ENCODE peak calls at places on chromosomes 11 and 22, in six cellular contexts. Z is WTC11, Y is H1, X is GM12878, H is K562, I is HepG2. M is an unnamed sample.
A peak's percentile ranks its signal among the peaks of the same experiment; 100 is the strongest.

GRCh38 chr11:62902932-62903331 is 18.2 kb downstream of the CHRM1 start:
- DNase-seq in I (no peak), Y (no peak), Z (no peak), H (no peak), X (no peak), M (no peak)

GRCh38 chr11:59544869-59545178 is 33.5 kb downstream of the OR4D9 start:
- DNase-seq in H (no peak), Y (no peak), Z (no peak), I (no peak), X (no peak), M (no peak)

GRCh38 chr11:35073691-35074382 is 65.1 kb upstream of the CD44 start:
- DNase-seq in Y (no peak), H (no peak), I (no peak), X (no peak), Z (no peak), M (no peak)

GRCh38 chr11:128757886-128758612 is 64.2 kb downstream of the FLI1 start:
- DNase-seq in Y (no peak), X (peak; percentile 84), Z (no peak), H (no peak), I (no peak), M (no peak)

GRCh38 chr11:88174627-88175003 is 628 bp downstream of the RAB38 start:
- DNase-seq in Z (peak; percentile 40), I (no peak), H (no peak), X (no peak), Y (no peak), M (peak; percentile 45)

GRCh38 chr11:47552581-47553416 is at the start of gene CELF1:
- DNase-seq in H (peak; percentile 88), I (peak; percentile 77), Z (peak; percentile 92), X (peak; percentile 50), Y (peak; percentile 91), M (peak; percentile 63)

GRCh38 chr22:45341503-45341902 is 31.8 kb downstream of the FAM118A start:
- DNase-seq in Z (no peak), X (no peak), I (no peak), Y (no peak), H (no peak), M (no peak)

GRCh38 chr11:77082838-77083552 is 16.2 kb downstream of the CAPN5 start:
- DNase-seq in H (no peak), Z (peak; percentile 10), Y (no peak), I (no peak), X (no peak), M (no peak)

GRCh38 chr22:38413085-38414008 is 41.7 kb downstream of the KCNJ4 start:
- DNase-seq in X (no peak), H (no peak), I (no peak), Y (peak; percentile 44), Z (peak; percentile 11), M (no peak)

GRCh38 chr22:32622004-32622761 is 147.6 kb downstream of the FBXO7 start:
- DNase-seq in I (peak; percentile 89), Y (peak; percentile 50), X (no peak), Z (peak; percentile 64), H (no peak), M (no peak)

GRCh38 chr11:119207300-119207570 is 1.1 kb downstream of the CBL start:
- DNase-seq in X (no peak), H (no peak), Z (no peak), Y (no peak), I (no peak), M (no peak)

GRCh38 chr11:27423125-27423524 is 49.5 kb downstream of the LGR4 start:
- DNase-seq in Z (no peak), H (no peak), Y (no peak), X (no peak), I (no peak), M (no peak)

GRCh38 chr22:36155702-36156101 is 4.9 kb downstream of the APOL3 start:
- DNase-seq in H (no peak), X (no peak), Y (no peak), I (peak; percentile 35), Z (no peak), M (no peak)

GRCh38 chr11:30553521-30554110 is 32.5 kb downstream of the MPPED2 start:
- DNase-seq in Z (no peak), H (no peak), Y (no peak), X (no peak), I (no peak), M (no peak)

GRCh38 chr11:47269829-47270305 is at the start of gene MADD:
- DNase-seq in Z (peak; percentile 68), H (peak; percentile 97), I (peak; percentile 65), X (peak; percentile 55), Y (no peak), M (peak; percentile 55)

GRCh38 chr11:104637652-104638170 is 260.5 kb downstream of the CASP12 start:
- DNase-seq in I (no peak), Z (no peak), H (no peak), X (no peak), Y (no peak), M (no peak)

GRCh38 chr11:116729501-116730240 is 43.1 kb downstream of the BUD13 start:
- DNase-seq in Y (no peak), I (no peak), Z (no peak), H (no peak), X (no peak), M (no peak)

GRCh38 chr22:36374603-36375024 is 13.2 kb downstream of the MYH9 start:
- DNase-seq in X (no peak), H (no peak), I (no peak), Z (no peak), Y (no peak), M (peak; percentile 80)

GRCh38 chr11:95182397-95182796 is 48.6 kb downstream of the SESN3 start:
- DNase-seq in Z (no peak), H (no peak), Y (no peak), X (no peak), I (no peak), M (no peak)

GRCh38 chr22:27456696-27457503 is 344.7 kb downstream of the MN1 start:
- DNase-seq in I (no peak), Y (no peak), Z (no peak), X (no peak), H (no peak), M (no peak)

GRCh38 chr11:21426931-21427330 is 757.5 kb downstream of the NELL1 start:
- DNase-seq in I (no peak), Z (no peak), H (no peak), X (no peak), Y (no peak), M (no peak)

GRCh38 chr11:129790131-129790530 is 25.5 kb upstream of the TMEM45B start:
- DNase-seq in X (no peak), Y (no peak), I (no peak), H (no peak), Z (no peak), M (no peak)

GRCh38 chr11:118602331-118602730 is 5.1 kb upstream of the PHLDB1 start:
- DNase-seq in X (no peak), Y (no peak), Z (no peak), H (no peak), I (no peak), M (no peak)

GRCh38 chr11:83866655-83867054 is 580.5 kb upstream of the CCDC90B start:
- DNase-seq in I (no peak), Z (no peak), Y (no peak), X (no peak), H (no peak), M (no peak)

GRCh38 chr11:75782540-75783263 is 14.1 kb downstream of the DGAT2 start:
- DNase-seq in Y (no peak), I (peak; percentile 92), H (no peak), X (no peak), Z (no peak), M (no peak)

GRCh38 chr11:75781831-75782230 is 13.3 kb downstream of the DGAT2 start:
- DNase-seq in Z (no peak), X (no peak), H (no peak), I (no peak), Y (no peak), M (no peak)

GRCh38 chr11:75780888-75781287 is 12.3 kb downstream of the DGAT2 start:
- DNase-seq in Z (no peak), I (no peak), X (no peak), Y (no peak), H (no peak), M (no peak)

GRCh38 chr11:75779960-75780359 is 11.4 kb downstream of the DGAT2 start:
- DNase-seq in I (no peak), Z (no peak), H (no peak), Y (no peak), X (no peak), M (no peak)

GRCh38 chr11:75781296-75781695 is 12.7 kb downstream of the DGAT2 start:
- DNase-seq in Y (no peak), X (no peak), Z (no peak), I (no peak), H (no peak), M (no peak)
- TF ChIP-seq ATF3 in Y (no peak), X (no peak), Z (no peak), I (no peak), H (no peak), M (no peak)

DNA sequence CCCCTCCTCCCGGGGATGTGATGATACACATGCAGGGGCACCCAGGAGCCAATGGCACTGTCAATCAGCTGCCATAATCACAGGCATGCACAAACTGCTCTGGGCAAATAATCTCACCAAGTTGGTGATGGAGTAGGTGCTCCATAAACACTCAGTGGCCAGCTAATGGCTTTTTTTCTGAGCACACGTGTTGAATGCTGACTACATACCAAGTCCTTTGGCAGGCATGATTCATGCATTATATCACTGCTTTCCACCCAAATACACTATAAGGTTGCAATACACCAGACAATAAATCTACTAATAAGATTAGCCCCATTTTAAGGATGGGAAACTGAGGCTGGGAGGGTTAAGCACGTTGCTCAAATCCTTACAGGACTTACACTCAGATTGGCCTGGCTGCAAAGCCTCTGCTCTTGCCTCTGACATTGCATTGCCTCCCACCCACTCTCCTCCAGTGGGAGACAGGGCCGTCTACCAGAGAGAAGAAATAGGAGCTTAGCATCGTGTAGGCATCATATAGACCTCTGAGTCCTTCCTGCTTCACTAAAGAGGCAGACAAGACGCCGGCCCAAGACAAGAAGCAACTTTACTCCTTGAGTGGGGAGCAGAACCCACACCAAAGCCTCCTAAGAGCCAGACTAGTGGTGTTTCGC is 32.7 kb upstream of the ACCSL start:
- DNase-seq in Y (no peak), X (no peak), I (no peak), H (no peak), Z (no peak), M (no peak)
- TF ChIP-seq ATF3 in Y (no peak), X (no peak), I (no peak), H (no peak), Z (no peak), M (no peak)

DNA sequence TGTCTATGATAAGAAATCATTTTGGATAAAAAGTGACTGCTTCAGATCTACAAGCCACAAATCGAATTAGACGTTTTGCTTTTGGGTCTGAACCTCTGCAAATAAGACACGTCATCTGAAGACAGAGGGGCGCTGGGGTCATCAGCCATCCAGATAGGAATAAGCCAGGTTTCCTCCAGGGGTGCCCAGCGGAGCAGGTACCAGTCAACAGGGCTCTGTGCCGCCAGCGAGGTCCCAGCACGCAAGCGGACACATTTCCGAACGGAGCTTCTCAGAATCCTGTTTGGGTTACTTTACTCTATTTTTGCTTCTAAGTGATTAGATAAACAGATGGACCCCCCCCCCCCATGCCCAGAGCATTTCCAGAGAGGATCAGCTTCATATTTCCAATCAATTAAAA is 873.8 kb downstream of the BRD1 start:
- DNase-seq in I (no peak), Y (peak; percentile 14), Z (no peak), H (no peak), X (no peak), M (no peak)
- TF ChIP-seq ATF3 in I (no peak), Y (no peak), Z (no peak), H (no peak), X (no peak), M (no peak)

DNA sequence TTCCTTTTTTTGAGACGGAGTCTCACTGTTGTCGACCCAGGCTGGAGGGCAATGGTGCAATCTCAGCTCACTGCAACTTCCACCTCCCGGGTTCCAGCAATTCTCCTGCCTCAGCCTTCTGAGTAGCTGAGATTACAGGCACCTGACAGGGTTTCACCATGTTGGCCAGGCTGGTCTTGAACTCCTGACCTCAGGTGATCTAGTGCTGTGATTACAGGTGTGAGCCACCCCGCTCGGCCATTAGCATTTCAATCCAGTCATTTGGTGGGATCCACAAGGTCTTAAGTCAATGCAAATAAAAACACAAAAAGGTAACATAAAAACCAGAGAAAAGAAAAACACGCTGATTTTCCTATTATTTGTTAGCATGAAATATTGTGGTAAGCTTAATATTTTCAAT is 1227.2 kb upstream of the TENM4 start:
- DNase-seq in I (no peak), Z (peak; percentile 14), H (no peak), Y (no peak), X (no peak), M (no peak)
- TF ChIP-seq ATF3 in I (no peak), Z (no peak), H (no peak), Y (no peak), X (no peak), M (no peak)